ENCODE peak calls at places on chromosomes 11 and 22, in nine cellular contexts. Z, N, M, H, I, X, B, J and P are unnamed samples.

GRCh38 chr11:17406082-17406817 is 17.8 kb upstream of the KCNJ11 start:
- DNase-seq in Z (no peak), N (no peak), M (no peak), H (no peak), I (no peak), X (no peak), B (no peak), J (no peak), P (no peak)

GRCh38 chr11:129998107-129998506 is 4.5 kb downstream of the PRDM10 start:
- DNase-seq in Z (no peak), N (no peak), M (no peak), H (no peak), I (no peak), X (no peak), B (no peak), J (no peak), P (no peak)

GRCh38 chr11:2453436-2453835 is 8.6 kb downstream of the KCNQ1 start:
- DNase-seq in Z (no peak), N (no peak), M (no peak), H (no peak), I (no peak), X (no peak), B (no peak), J (no peak), P (no peak)

GRCh38 chr11:2794419-2794795 is 91.2 kb downstream of the CDKN1C start:
- DNase-seq in Z (no peak), N (no peak), M (no peak), H (no peak), I (no peak), X (no peak), B (no peak), J (no peak), P (no peak)

GRCh38 chr11:108959124-108959761 is 294.4 kb downstream of the DDX10 start:
- DNase-seq in Z (no peak), N (no peak), M (no peak), H (no peak), I (no peak), X (no peak), B (no peak), J (no peak), P (no peak)

GRCh38 chr22:29765905-29766631 is 739 bp downstream of the ZMAT5 start:
- DNase-seq in Z (peak), N (no peak), M (no peak), H (no peak), I (peak), X (no peak), B (no peak), J (no peak), P (no peak)

GRCh38 chr11:73570415-73571114 is 27.3 kb downstream of the FAM168A start:
- DNase-seq in Z (no peak), N (no peak), M (no peak), H (no peak), I (no peak), X (no peak), B (no peak), J (no peak), P (no peak)

GRCh38 chr22:41619979-41620645 is 731 bp downstream of the DESI1 start:
- DNase-seq in Z (peak), N (no peak), M (no peak), H (no peak), I (peak), X (peak), B (no peak), J (no peak), P (no peak)

GRCh38 chr11:84812351-84813083 is 814.6 kb downstream of the DLG2 start:
- DNase-seq in Z (no peak), N (no peak), M (no peak), H (no peak), I (no peak), X (no peak), B (no peak), J (no peak), P (peak)

GRCh38 chr11:9601041-9601875 is 27.8 kb downstream of the WEE1 start:
- DNase-seq in Z (no peak), N (peak), M (no peak), H (no peak), I (no peak), X (peak), B (peak), J (no peak), P (no peak)

GRCh38 chr11:70473873-70474690 is 75.8 kb downstream of the CTTN start:
- DNase-seq in Z (no peak), N (no peak), M (no peak), H (no peak), I (no peak), X (no peak), B (no peak), J (no peak), P (no peak)

GRCh38 chr11:71488086-71488967 is 35.3 kb downstream of the NADSYN1 start:
- DNase-seq in Z (peak), N (no peak), M (peak), H (no peak), I (no peak), X (peak), B (no peak), J (no peak), P (no peak)

GRCh38 chr11:121810291-121810690 is 305.7 kb downstream of the BLID start:
- DNase-seq in Z (no peak), N (peak), M (no peak), H (no peak), I (no peak), X (no peak), B (no peak), J (no peak), P (no peak)

GRCh38 chr22:27662359-27663030 is 139.1 kb downstream of the MN1 start:
- DNase-seq in Z (no peak), N (no peak), M (no peak), H (peak), I (no peak), X (no peak), B (no peak), J (no peak), P (peak)

GRCh38 chr11:7500251-7500650 is 13.5 kb upstream of the PPFIBP2 start:
- DNase-seq in Z (no peak), N (no peak), M (no peak), H (no peak), I (no peak), X (peak), B (no peak), J (no peak), P (no peak)

GRCh38 chr11:126363706-126364245 is 8.3 kb downstream of the ST3GAL4 start:
- DNase-seq in Z (no peak), N (no peak), M (no peak), H (no peak), I (no peak), X (no peak), B (no peak), J (no peak), P (no peak)

GRCh38 chr11:27305751-27306150 is 57.3 kb downstream of the CCDC34 start:
- DNase-seq in Z (no peak), N (no peak), M (no peak), H (no peak), I (no peak), X (no peak), B (no peak), J (no peak), P (no peak)